ENCODE peak calls at places on chromosomes 1 and 21, in ten cellular contexts. B, H, Z, X, N, W, J, Y, T and F are unnamed samples.

GRCh38 chr1:147722114-147722513 is 38.3 kb downstream of the GJA5 start:
- DNase-seq in B (no peak), H (no peak), Z (no peak), X (no peak), N (no peak), W (no peak), J (no peak), Y (no peak), T (no peak), F (no peak)

GRCh38 chr1:67599085-67599484 is 85.9 kb upstream of the GADD45A start:
- DNase-seq in B (no peak), H (no peak), Z (no peak), X (peak; percentile 46), N (no peak), W (no peak), J (no peak), Y (no peak), T (no peak), F (no peak)

GRCh38 chr1:185681034-185681633 is 53.1 kb upstream of the HMCN1 start:
- DNase-seq in B (peak; percentile 42), H (peak; percentile 68), Z (peak; percentile 45), X (no peak), N (no peak), W (no peak), J (no peak), Y (peak; percentile 64), T (no peak), F (no peak)

GRCh38 chr1:119125874-119126273 is 14.6 kb downstream of the WARS2 start:
- DNase-seq in B (no peak), H (no peak), Z (no peak), X (no peak), N (no peak), W (no peak), J (no peak), Y (no peak), T (no peak), F (no peak)

GRCh38 chr21:46031484-46031883 is 49.9 kb downstream of the COL6A1 start:
- DNase-seq in B (no peak), H (no peak), Z (no peak), X (no peak), N (no peak), W (no peak), J (no peak), Y (no peak), T (no peak), F (no peak)

GRCh38 chr1:104466068-104466467 is 716.4 kb downstream of the AMY1C start:
- DNase-seq in B (no peak), H (no peak), Z (no peak), X (no peak), N (no peak), W (no peak), J (no peak), Y (no peak), T (no peak), F (no peak)

GRCh38 chr1:119700326-119700725 is 11.4 kb upstream of the PHGDH start:
- DNase-seq in B (no peak), H (no peak), Z (no peak), X (no peak), N (no peak), W (no peak), J (no peak), Y (no peak), T (no peak), F (no peak)

GRCh38 chr1:32501865-32502264 is 37.0 kb downstream of the ZBTB8B start:
- DNase-seq in B (no peak), H (no peak), Z (no peak), X (peak; percentile 87), N (no peak), W (peak; percentile 81), J (no peak), Y (peak; percentile 57), T (peak; percentile 56), F (no peak)

GRCh38 chr1:170807432-170807831 is 127.9 kb upstream of the MROH9 start:
- DNase-seq in B (peak; percentile 75), H (peak; percentile 49), Z (peak; percentile 56), X (no peak), N (no peak), W (no peak), J (no peak), Y (no peak), T (no peak), F (no peak)

GRCh38 chr21:38039841-38040240 is 123.6 kb upstream of the KCNJ6 start:
- DNase-seq in B (no peak), H (no peak), Z (no peak), X (no peak), N (no peak), W (no peak), J (no peak), Y (no peak), T (no peak), F (no peak)

GRCh38 chr1:75234499-75235064 is 100.4 kb downstream of the LHX8 start:
- DNase-seq in B (no peak), H (no peak), Z (no peak), X (no peak), N (no peak), W (no peak), J (no peak), Y (no peak), T (no peak), F (no peak)

GRCh38 chr1:230139306-230139705 is 72.3 kb downstream of the GALNT2 start:
- DNase-seq in B (no peak), H (no peak), Z (no peak), X (no peak), N (no peak), W (no peak), J (no peak), Y (no peak), T (no peak), F (no peak)

GRCh38 chr21:45892156-45892919 is 89.2 kb upstream of the COL6A1 start:
- DNase-seq in B (no peak), H (no peak), Z (no peak), X (no peak), N (no peak), W (no peak), J (no peak), Y (no peak), T (no peak), F (no peak)

GRCh38 chr1:173248247-173248940 is 41.3 kb upstream of the TNFSF4 start:
- DNase-seq in B (no peak), H (no peak), Z (no peak), X (no peak), N (no peak), W (no peak), J (no peak), Y (no peak), T (no peak), F (no peak)

DNA sequence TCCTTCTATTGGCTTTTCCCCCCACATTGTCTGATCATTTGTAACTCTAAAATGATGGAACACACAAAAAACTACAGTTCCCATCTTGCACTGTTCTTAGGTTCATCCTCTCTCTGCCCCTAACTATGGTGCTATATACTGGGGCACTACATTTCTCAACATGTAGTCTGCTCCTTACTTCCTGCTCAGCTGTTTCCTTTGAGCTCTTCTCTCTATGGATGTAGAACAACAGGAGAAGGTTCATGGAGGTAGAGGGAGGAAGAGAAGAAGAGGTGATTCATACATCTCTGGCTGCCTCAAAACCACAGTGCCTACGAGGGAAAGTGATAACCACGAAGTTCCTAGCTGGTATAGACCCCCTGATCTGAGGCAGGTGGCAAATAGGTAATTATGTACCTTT is 7.0 kb upstream of the C1orf146 start:
- DNase-seq in B (peak; percentile 42), H (no peak), Z (no peak), X (no peak), N (no peak), W (no peak), J (no peak), Y (no peak), T (no peak), F (no peak)
- H3K4me3 ChIP-seq in B (no peak overlapping the region), H (no peak overlapping the region), Z (no peak overlapping the region), X (no peak overlapping the region), N (no peak overlapping the region), W (no peak overlapping the region), J (no peak overlapping the region), Y (no peak overlapping the region), T (no peak overlapping the region), F (no peak overlapping the region)

DNA sequence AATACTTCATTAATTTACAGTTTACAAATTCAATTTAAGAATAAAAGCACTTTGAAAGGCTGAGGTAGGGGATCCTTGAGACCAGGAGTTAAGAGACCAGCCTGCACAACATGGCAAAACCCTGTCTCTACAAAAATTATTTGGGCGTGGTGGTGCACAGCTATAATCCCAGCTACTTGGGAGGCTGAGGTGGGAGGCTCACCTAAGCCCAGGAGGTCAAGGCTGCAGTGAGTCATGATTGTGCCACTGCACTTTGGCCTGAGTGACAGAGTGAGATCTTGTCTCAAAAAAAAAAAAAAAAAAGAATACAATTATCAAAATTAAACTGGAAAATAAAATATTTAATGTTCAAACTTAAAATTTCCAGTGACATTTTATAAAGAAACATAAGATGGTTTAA is 72.2 kb downstream of the USP1 start:
- DNase-seq in B (no peak), H (no peak), Z (no peak), X (no peak), N (no peak), W (no peak), J (no peak), Y (no peak), T (no peak), F (no peak)
- H3K4me3 ChIP-seq in B (no peak overlapping the region), H (no peak overlapping the region), Z (no peak overlapping the region), X (no peak overlapping the region), N (no peak overlapping the region), W (no peak overlapping the region), J (no peak overlapping the region), Y (no peak overlapping the region), T (no peak overlapping the region), F (no peak overlapping the region)

GRCh38 chr1:1305300-1306069 is 2.2 kb downstream of the ACAP3 start:
- DNase-seq in B (peak; percentile 48), H (peak; percentile 80), Z (no peak), X (peak; percentile 97), N (peak; percentile 31), W (peak; percentile 92), J (peak; percentile 93), Y (peak; percentile 21), T (peak; percentile 77), F (no peak)
- H3K4me3 ChIP-seq in B (peak overlapping the region; percentile 22), H (peak overlapping the region; percentile 97), Z (peak overlapping the region; percentile 60), X (no peak overlapping the region), N (peak overlapping the region; percentile 19), W (peak overlapping the region; percentile 98), J (peak overlapping the region; percentile 91), Y (no peak overlapping the region), T (peak overlapping the region; percentile 46), F (peak overlapping the region; percentile 88)

DNA sequence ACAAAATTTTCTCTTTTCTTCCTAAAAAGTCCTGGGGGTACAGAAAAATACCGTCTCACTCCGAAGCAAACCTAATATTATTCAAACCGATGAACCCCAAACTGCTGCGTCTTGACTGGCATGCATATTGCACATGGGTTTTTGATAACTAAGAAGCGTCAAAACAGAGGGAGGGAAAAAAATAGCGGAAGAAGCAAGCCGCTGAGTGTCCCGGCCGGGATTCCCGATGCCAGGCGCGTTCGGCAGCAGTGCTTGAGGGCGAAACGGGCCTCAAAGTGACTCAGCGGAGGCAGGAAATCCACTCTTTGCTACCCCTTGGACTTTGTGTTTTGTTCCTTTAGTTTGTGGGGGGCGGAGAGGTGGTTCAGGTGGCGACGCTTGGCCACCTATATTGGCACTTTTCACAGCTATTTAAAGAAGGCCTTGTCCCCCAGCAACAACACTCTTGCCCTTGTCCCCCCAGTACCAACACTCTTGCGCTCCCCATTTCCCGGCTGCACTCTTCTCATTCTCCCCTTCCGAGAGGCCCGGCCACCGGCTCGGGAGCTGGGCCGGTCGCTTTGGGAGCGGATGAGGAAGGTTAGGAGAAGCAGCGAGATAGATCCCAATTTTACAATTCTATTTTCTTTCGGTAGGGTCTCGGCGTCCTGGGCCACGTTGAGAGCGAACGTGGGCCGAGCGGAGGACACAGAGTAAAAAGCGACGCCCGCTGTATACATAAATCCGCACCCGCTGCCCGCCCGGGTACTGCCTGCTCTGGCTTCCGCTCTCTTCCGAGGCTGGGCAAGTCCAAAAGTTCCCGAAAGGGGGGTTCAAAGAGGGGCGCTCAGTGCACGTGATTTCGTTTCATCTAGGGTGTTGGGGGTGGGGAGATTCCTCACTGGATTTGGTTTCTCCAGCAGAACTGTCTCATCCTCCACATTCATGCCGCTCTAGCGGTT is 2.5 kb downstream of the LMX1A start:
- DNase-seq in B (no peak), H (no peak), Z (no peak), X (no peak), N (no peak), W (no peak), J (peak; percentile 79), Y (no peak), T (no peak), F (no peak)
- H3K4me3 ChIP-seq in B (no peak overlapping the region), H (no peak overlapping the region), Z (no peak overlapping the region), X (no peak overlapping the region), N (no peak overlapping the region), W (no peak overlapping the region), J (no peak overlapping the region), Y (no peak overlapping the region), T (no peak overlapping the region), F (no peak overlapping the region)